ENCODE peak calls at places on chromosomes 7 and 10, in five cellular contexts. One of them, this sample, is unnamed.

GRCh38 chr7:104207348-104207730 is 474 bp downstream of the ORC5 start:
- DNase-seq in iris pigment epithelial cell: peak
- DNase-seq in kidney tubule cell: peak
- DNase-seq in HepG2: peak
- DNase-seq in NCI-H1092 treated with DMSO at 0.1 percent for 48 hours: peak
- DNase-seq in this sample: peak

GRCh38 chr10:132394201-132394811 is 2.7 kb upstream of the PWWP2B start:
- DNase-seq in HepG2: no peak
- DNase-seq in kidney tubule cell: no peak
- DNase-seq in NCI-H1092 treated with DMSO at 0.1 percent for 48 hours: no peak
- DNase-seq in iris pigment epithelial cell: no peak
- DNase-seq in this sample: no peak

GRCh38 chr7:11923376-11923922 is 91.5 kb upstream of the THSD7A start:
- DNase-seq in kidney tubule cell: no peak
- DNase-seq in NCI-H1092 treated with DMSO at 0.1 percent for 48 hours: peak
- DNase-seq in HepG2: no peak
- DNase-seq in iris pigment epithelial cell: no peak
- DNase-seq in this sample: peak

GRCh38 chr7:128247640-128248194 is 6.6 kb downstream of the LEP start:
- DNase-seq in NCI-H1092 treated with DMSO at 0.1 percent for 48 hours: no peak
- DNase-seq in kidney tubule cell: peak
- DNase-seq in HepG2: no peak
- DNase-seq in iris pigment epithelial cell: peak
- DNase-seq in this sample: peak

GRCh38 chr10:121500591-121501341 is 97.5 kb downstream of the FGFR2 start:
- DNase-seq in iris pigment epithelial cell: no peak
- DNase-seq in NCI-H1092 treated with DMSO at 0.1 percent for 48 hours: no peak
- DNase-seq in HepG2: no peak
- DNase-seq in kidney tubule cell: no peak
- DNase-seq in this sample: no peak

GRCh38 chr7:110973566-110973965 is 117.4 kb upstream of the LRRN3 start:
- DNase-seq in NCI-H1092 treated with DMSO at 0.1 percent for 48 hours: no peak
- DNase-seq in kidney tubule cell: no peak
- DNase-seq in HepG2: no peak
- DNase-seq in iris pigment epithelial cell: no peak
- DNase-seq in this sample: no peak

GRCh38 chr7:51376420-51377092 is 59.9 kb upstream of the COBL start:
- DNase-seq in kidney tubule cell: peak
- DNase-seq in HepG2: no peak
- DNase-seq in iris pigment epithelial cell: peak
- DNase-seq in NCI-H1092 treated with DMSO at 0.1 percent for 48 hours: no peak
- DNase-seq in this sample: peak

GRCh38 chr10:109880886-109881467 is 42.3 kb downstream of the XPNPEP1 start:
- DNase-seq in HepG2: no peak
- DNase-seq in kidney tubule cell: no peak
- DNase-seq in NCI-H1092 treated with DMSO at 0.1 percent for 48 hours: no peak
- DNase-seq in iris pigment epithelial cell: no peak
- DNase-seq in this sample: no peak

GRCh38 chr10:52639652-52640051 is 132.9 kb downstream of the MBL2 start:
- DNase-seq in HepG2: no peak
- DNase-seq in kidney tubule cell: no peak
- DNase-seq in NCI-H1092 treated with DMSO at 0.1 percent for 48 hours: no peak
- DNase-seq in iris pigment epithelial cell: peak
- DNase-seq in this sample: peak

GRCh38 chr7:148543-148931 is 43.8 kb upstream of the FAM20C start:
- DNase-seq in iris pigment epithelial cell: no peak
- DNase-seq in NCI-H1092 treated with DMSO at 0.1 percent for 48 hours: no peak
- DNase-seq in HepG2: no peak
- DNase-seq in kidney tubule cell: no peak
- DNase-seq in this sample: no peak

GRCh38 chr7:100195222-100195621 is 17.5 kb downstream of the STAG3 start:
- DNase-seq in kidney tubule cell: no peak
- DNase-seq in iris pigment epithelial cell: no peak
- DNase-seq in NCI-H1092 treated with DMSO at 0.1 percent for 48 hours: no peak
- DNase-seq in HepG2: no peak
- DNase-seq in this sample: no peak

GRCh38 chr10:20276127-20276979 is 460.1 kb downstream of the PLXDC2 start:
- DNase-seq in NCI-H1092 treated with DMSO at 0.1 percent for 48 hours: no peak
- DNase-seq in iris pigment epithelial cell: peak
- DNase-seq in kidney tubule cell: peak
- DNase-seq in HepG2: peak
- DNase-seq in this sample: peak

GRCh38 chr7:140238778-140239652 is 62.2 kb upstream of the KDM7A start:
- DNase-seq in iris pigment epithelial cell: no peak
- DNase-seq in kidney tubule cell: peak
- DNase-seq in HepG2: peak
- DNase-seq in NCI-H1092 treated with DMSO at 0.1 percent for 48 hours: peak
- DNase-seq in this sample: peak

GRCh38 chr7:43004076-43004475 is 71.9 kb downstream of the MRPL32 start:
- DNase-seq in HepG2: no peak
- DNase-seq in iris pigment epithelial cell: peak
- DNase-seq in kidney tubule cell: no peak
- DNase-seq in NCI-H1092 treated with DMSO at 0.1 percent for 48 hours: no peak
- DNase-seq in this sample: no peak

GRCh38 chr10:60186315-60187071 is 203.2 kb downstream of the ANK3 start:
- DNase-seq in NCI-H1092 treated with DMSO at 0.1 percent for 48 hours: no peak
- DNase-seq in kidney tubule cell: no peak
- DNase-seq in HepG2: no peak
- DNase-seq in iris pigment epithelial cell: no peak
- DNase-seq in this sample: no peak

GRCh38 chr7:4882742-4883351 is 669 bp downstream of the RADIL start:
- DNase-seq in kidney tubule cell: no peak
- DNase-seq in iris pigment epithelial cell: peak
- DNase-seq in NCI-H1092 treated with DMSO at 0.1 percent for 48 hours: peak
- DNase-seq in HepG2: no peak
- DNase-seq in this sample: peak

GRCh38 chr7:149495785-149496641 is 1.6 kb downstream of the ZNF746 start:
- DNase-seq in NCI-H1092 treated with DMSO at 0.1 percent for 48 hours: peak
- DNase-seq in iris pigment epithelial cell: peak
- DNase-seq in kidney tubule cell: peak
- DNase-seq in HepG2: peak
- DNase-seq in this sample: peak

GRCh38 chr10:98374176-98374969 is 40.6 kb downstream of the PYROXD2 start:
- DNase-seq in iris pigment epithelial cell: peak
- DNase-seq in NCI-H1092 treated with DMSO at 0.1 percent for 48 hours: no peak
- DNase-seq in kidney tubule cell: peak
- DNase-seq in HepG2: no peak
- DNase-seq in this sample: peak

GRCh38 chr10:74882831-74883230 is 56.4 kb downstream of the KAT6B start:
- DNase-seq in kidney tubule cell: no peak
- DNase-seq in NCI-H1092 treated with DMSO at 0.1 percent for 48 hours: no peak
- DNase-seq in iris pigment epithelial cell: peak
- DNase-seq in HepG2: no peak
- DNase-seq in this sample: peak

GRCh38 chr10:127196227-127196954 is at the start of gene INSYN2A:
- DNase-seq in iris pigment epithelial cell: peak
- DNase-seq in kidney tubule cell: peak
- DNase-seq in NCI-H1092 treated with DMSO at 0.1 percent for 48 hours: peak
- DNase-seq in HepG2: no peak
- DNase-seq in this sample: peak

GRCh38 chr7:67522504-67522903 is 525.9 kb downstream of the TYW1 start:
- DNase-seq in kidney tubule cell: no peak
- DNase-seq in NCI-H1092 treated with DMSO at 0.1 percent for 48 hours: no peak
- DNase-seq in HepG2: no peak
- DNase-seq in iris pigment epithelial cell: no peak
- DNase-seq in this sample: no peak

GRCh38 chr7:71937840-71938371 is 474.2 kb downstream of the CALN1 start:
- DNase-seq in kidney tubule cell: no peak
- DNase-seq in HepG2: no peak
- DNase-seq in NCI-H1092 treated with DMSO at 0.1 percent for 48 hours: no peak
- DNase-seq in iris pigment epithelial cell: no peak
- DNase-seq in this sample: no peak

GRCh38 chr10:103716206-103717160 is 138.9 kb downstream of the SH3PXD2A start:
- DNase-seq in NCI-H1092 treated with DMSO at 0.1 percent for 48 hours: no peak
- DNase-seq in iris pigment epithelial cell: no peak
- DNase-seq in kidney tubule cell: peak
- DNase-seq in HepG2: peak
- DNase-seq in this sample: peak

GRCh38 chr7:128844777-128845311 is 14.6 kb downstream of the FLNC start:
- DNase-seq in iris pigment epithelial cell: no peak
- DNase-seq in NCI-H1092 treated with DMSO at 0.1 percent for 48 hours: no peak
- DNase-seq in HepG2: no peak
- DNase-seq in kidney tubule cell: no peak
- DNase-seq in this sample: no peak

GRCh38 chr10:109676703-109677102 is 246.6 kb downstream of the XPNPEP1 start:
- DNase-seq in iris pigment epithelial cell: no peak
- DNase-seq in kidney tubule cell: peak
- DNase-seq in HepG2: no peak
- DNase-seq in NCI-H1092 treated with DMSO at 0.1 percent for 48 hours: no peak
- DNase-seq in this sample: no peak

GRCh38 chr10:102131286-102132170 is 1.3 kb upstream of the PPRC1 start:
- DNase-seq in NCI-H1092 treated with DMSO at 0.1 percent for 48 hours: no peak
- DNase-seq in kidney tubule cell: peak
- DNase-seq in HepG2: peak
- DNase-seq in iris pigment epithelial cell: peak
- DNase-seq in this sample: peak

GRCh38 chr7:90709501-90710465 is 113.7 kb downstream of the CDK14 start:
- DNase-seq in HepG2: no peak
- DNase-seq in NCI-H1092 treated with DMSO at 0.1 percent for 48 hours: peak
- DNase-seq in kidney tubule cell: peak
- DNase-seq in iris pigment epithelial cell: peak
- DNase-seq in this sample: no peak

This sample was measured in DMS53.